ENCODE peak calls at places on chromosomes 3 and 15, in seven cellular contexts. T, D, I, N, H, C and L are unnamed samples.

GRCh38 chr3:181693280-181693679 is 18.4 kb upstream of the SOX2 start:
- DNase-seq in N (no peak), C (no peak), D (no peak), T (no peak), H (no peak), I (no peak), L (no peak)

GRCh38 chr3:71376911-71377310 is 206.6 kb downstream of the FOXP1 start:
- DNase-seq in C (no peak), I (no peak), H (no peak), D (no peak), N (no peak), T (no peak), L (no peak)

GRCh38 chr3:64079369-64080160 is 56.3 kb upstream of the PSMD6 start:
- DNase-seq in D (no peak), H (no peak), I (no peak), N (no peak), T (no peak), C (no peak), L (no peak)

GRCh38 chr3:133457465-133458067 is 57.7 kb downstream of the BFSP2 start:
- DNase-seq in D (no peak), C (no peak), I (no peak), T (no peak), H (no peak), N (no peak), L (no peak)

GRCh38 chr3:41652931-41653330 is 309.0 kb downstream of the ULK4 start:
- DNase-seq in D (no peak), N (no peak), T (no peak), H (peak; percentile 24), I (no peak), C (no peak), L (no peak)

GRCh38 chr15:70158309-70158995 is 60.7 kb upstream of the TLE3 start:
- DNase-seq in H (no peak), C (no peak), D (no peak), T (no peak), I (no peak), N (no peak), L (no peak)

GRCh38 chr15:96047255-96047931 is 283.1 kb upstream of the NR2F2 start:
- DNase-seq in H (peak; percentile 39), I (no peak), T (no peak), N (no peak), C (no peak), D (peak; percentile 76), L (no peak)

GRCh38 chr3:49673715-49674490 is at the start of gene APEH:
- DNase-seq in H (peak; percentile 98), I (peak; percentile 98), C (peak; percentile 99), T (peak; percentile 97), D (peak; percentile 93), N (peak; percentile 98), L (peak; percentile 99)

GRCh38 chr15:45457215-45457614 is 65.3 kb downstream of the SLC30A4 start:
- DNase-seq in T (no peak), I (no peak), D (no peak), H (peak; percentile 58), N (no peak), C (no peak), L (no peak)

GRCh38 chr3:181336597-181336996 is 347.1 kb upstream of the DNAJC19 start:
- DNase-seq in I (no peak), C (no peak), H (no peak), D (no peak), T (no peak), N (no peak), L (no peak)

GRCh38 chr3:165892565-165892964 is 55.3 kb upstream of the BCHE start:
- DNase-seq in H (no peak), I (no peak), C (no peak), D (no peak), N (no peak), T (no peak), L (no peak)

GRCh38 chr3:165895919-165896318 is 58.7 kb upstream of the BCHE start:
- DNase-seq in C (no peak), N (peak; percentile 39), T (no peak), I (peak; percentile 73), D (no peak), H (no peak), L (no peak)
- TF ChIP-seq CTCF in C (no peak), N (peak; percentile 40), T (peak; percentile 40), I (peak; percentile 61), D (peak; percentile 24), H (peak; percentile 42), L (peak; percentile 48)

GRCh38 chr15:67501177-67501835 is 19.6 kb upstream of the C15orf61 start:
- DNase-seq in I (no peak), D (no peak), H (peak; percentile 9), C (no peak), T (no peak), N (no peak), L (peak; percentile 36)
- TF ChIP-seq CTCF in I (no peak), D (peak; percentile 54), H (peak; percentile 54), C (no peak), T (peak; percentile 19), N (peak; percentile 16), L (peak; percentile 46)

GRCh38 chr3:142888099-142888483 is 792 bp downstream of the PCOLCE2 start:
- DNase-seq in T (no peak), H (peak; percentile 26), C (no peak), D (no peak), I (no peak), N (no peak), L (peak; percentile 39)
- TF ChIP-seq CTCF in T (no peak), H (no peak), C (no peak), D (no peak), I (no peak), N (peak; percentile 6), L (no peak)

GRCh38 chr3:192237992-192238608 is 489.2 kb downstream of the FGF12 start:
- DNase-seq in N (no peak), D (no peak), I (peak; percentile 15), C (no peak), H (no peak), T (no peak), L (no peak)
- TF ChIP-seq CTCF in N (peak; percentile 26), D (no peak), I (no peak), C (no peak), H (no peak), T (peak; percentile 40), L (peak; percentile 11)

DNA sequence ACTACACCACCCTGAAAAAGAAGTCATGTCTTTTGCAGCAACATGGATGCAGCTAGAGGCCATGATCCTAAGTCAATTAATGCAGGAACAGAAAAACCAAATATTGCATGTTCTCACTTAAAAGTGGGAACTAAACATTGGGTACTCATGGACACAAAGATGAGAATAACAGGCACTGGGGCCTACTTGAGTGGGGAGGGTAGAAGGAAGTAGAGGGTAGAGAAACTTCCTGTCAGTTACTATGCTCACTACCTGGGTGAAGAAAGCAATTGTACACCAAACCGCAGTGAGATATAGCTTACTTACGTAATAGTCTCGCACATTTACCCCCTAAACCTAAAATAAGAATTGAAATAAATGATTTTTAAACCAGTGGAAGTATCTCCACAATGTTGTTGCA is 480.5 kb upstream of the ARRDC4 start:
- DNase-seq in T (no peak), D (no peak), H (no peak), N (no peak), C (no peak), I (no peak), L (no peak)
- TF ChIP-seq CTCF in T (no peak), D (no peak), H (no peak), N (no peak), C (no peak), I (no peak), L (no peak)

DNA sequence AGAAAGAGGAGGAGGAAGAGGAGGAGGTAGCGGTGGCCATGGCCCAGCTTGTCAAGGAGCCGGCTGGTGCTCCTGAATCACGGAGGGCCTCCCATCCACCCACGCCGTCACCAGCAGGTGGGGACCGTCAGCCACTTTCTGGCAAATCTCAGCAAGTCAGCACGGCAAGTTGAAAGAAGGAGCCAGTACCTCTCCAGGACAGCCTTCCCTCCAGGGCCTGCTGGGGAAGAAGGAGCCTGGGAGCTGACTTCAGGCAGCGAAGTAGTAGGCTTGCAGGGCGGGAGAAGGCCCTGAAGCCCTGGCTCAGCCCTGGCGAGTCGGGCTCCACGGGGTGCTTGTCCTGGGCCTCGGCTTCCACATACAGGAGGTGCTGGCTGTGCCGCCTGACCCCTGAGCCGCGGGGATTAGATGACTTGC is 99.2 kb upstream of the TRPM1 start:
- DNase-seq in H (peak; percentile 36), I (peak; percentile 74), N (peak; percentile 75), C (peak; percentile 93), D (peak; percentile 15), T (no peak), L (no peak)
- TF ChIP-seq CTCF in H (peak; percentile 80), I (peak; percentile 41), N (peak; percentile 69), C (peak; percentile 79), D (peak; percentile 42), T (peak; percentile 67), L (peak; percentile 32)

DNA sequence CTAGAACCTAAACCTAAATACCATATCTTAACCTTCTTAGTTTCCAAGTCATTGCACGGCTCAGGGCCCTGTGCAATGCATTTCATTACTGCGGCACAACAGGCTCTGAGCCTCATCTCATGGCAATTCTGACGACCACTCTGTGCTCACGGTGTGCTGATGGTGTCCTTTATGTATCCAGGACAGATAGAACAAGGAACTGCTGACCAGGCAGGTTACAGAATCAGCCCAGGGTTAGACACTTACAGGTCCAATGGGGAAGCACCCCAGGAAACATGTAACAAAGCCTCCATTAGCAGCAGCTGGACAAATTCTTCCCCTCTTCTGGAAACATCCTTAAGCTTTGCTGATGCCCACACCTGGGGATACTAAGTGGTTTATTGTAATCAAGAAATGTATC is 91.9 kb upstream of the NSMCE3 start:
- DNase-seq in C (no peak), T (no peak), H (no peak), N (no peak), I (no peak), D (no peak), L (no peak)
- TF ChIP-seq CTCF in C (no peak), T (no peak), H (no peak), N (no peak), I (no peak), D (no peak), L (no peak)

DNA sequence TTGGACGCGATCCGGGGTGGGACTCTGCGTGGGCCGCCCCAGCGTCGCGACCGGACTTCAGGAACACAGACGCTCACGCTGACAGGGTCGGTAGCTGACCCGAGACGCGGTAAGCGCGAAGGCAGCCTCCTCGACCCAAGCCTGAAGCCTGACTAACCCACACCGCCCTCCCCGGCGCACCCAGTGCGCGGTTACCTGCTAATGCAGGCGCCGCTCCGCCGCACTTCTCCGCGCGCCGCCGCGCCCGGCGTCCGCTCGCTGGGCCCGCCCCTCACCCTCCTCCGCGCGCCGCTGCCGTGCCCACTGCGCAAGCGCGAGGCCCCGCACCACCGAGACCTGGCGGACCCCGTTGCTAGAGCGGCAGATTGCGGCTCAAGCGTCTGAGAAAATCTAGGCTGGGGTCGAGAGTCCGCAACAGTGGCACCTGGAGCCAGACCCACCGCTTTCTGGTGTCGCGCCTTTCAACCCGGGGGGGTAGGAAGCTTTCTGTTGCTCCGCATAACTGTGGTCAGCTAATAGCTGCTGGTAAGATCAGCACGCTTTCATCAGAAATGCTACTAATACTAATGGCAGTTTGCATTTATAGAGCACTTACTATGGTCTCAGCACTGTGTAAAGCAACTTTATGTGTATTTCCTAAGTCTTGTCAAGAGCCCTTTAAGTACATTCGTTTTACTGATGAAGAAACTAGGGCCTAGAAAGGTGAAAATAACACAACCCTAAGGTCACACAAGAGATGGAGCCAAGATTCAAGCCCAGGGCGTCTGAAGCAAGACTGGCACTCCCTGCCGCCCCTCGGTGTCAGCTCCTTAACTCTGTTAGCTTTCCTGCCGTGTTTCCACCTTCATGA is at the start of gene TBCCD1:
- DNase-seq in C (peak; percentile 97), T (peak; percentile 73), H (peak; percentile 90), D (peak; percentile 61), I (peak; percentile 97), N (peak; percentile 96), L (peak; percentile 90)
- TF ChIP-seq CTCF in C (no peak), T (no peak), H (no peak), D (no peak), I (no peak), N (no peak), L (no peak)